ENCODE peak calls at places on chromosomes 4 and X, in ten cellular contexts. One of them, this sample, is unnamed.

GRCh38 chrX:41563881-41564280 is 116.7 kb downstream of the NYX start:
- DNase-seq in endothelial cell of umbilical vein: peak; percentile 1
- DNase-seq in PC-3: no peak
- DNase-seq in progenitor cell of endocrine pancreas: no peak
- DNase-seq in choroid plexus epithelial cell: peak; percentile 44
- DNase-seq in AG09319: no peak
- DNase-seq in HFF-Myc: no peak
- DNase-seq in heart left ventricle: no peak
- DNase-seq in AG09309: no peak
- DNase-seq in endothelial cell: no peak
- DNase-seq in this sample: no peak

GRCh38 chrX:151750511-151750910 is 16.0 kb downstream of the CNGA2 start:
- DNase-seq in HFF-Myc: no peak
- DNase-seq in endothelial cell: no peak
- DNase-seq in endothelial cell of umbilical vein: no peak
- DNase-seq in heart left ventricle: no peak
- DNase-seq in PC-3: no peak
- DNase-seq in progenitor cell of endocrine pancreas: no peak
- DNase-seq in choroid plexus epithelial cell: no peak
- DNase-seq in AG09309: no peak
- DNase-seq in AG09319: no peak
- DNase-seq in this sample: no peak

GRCh38 chr4:186770446-186771175 is 47.0 kb upstream of the FAT1 start:
- DNase-seq in endothelial cell of umbilical vein: no peak
- DNase-seq in AG09309: peak; percentile 73
- DNase-seq in choroid plexus epithelial cell: peak; percentile 87
- DNase-seq in endothelial cell: no peak
- DNase-seq in AG09319: no peak
- DNase-seq in heart left ventricle: no peak
- DNase-seq in PC-3: peak; percentile 20
- DNase-seq in HFF-Myc: no peak
- DNase-seq in progenitor cell of endocrine pancreas: no peak
- DNase-seq in this sample: peak; percentile 83

GRCh38 chrX:104335765-104336164 is 81.0 kb upstream of the ESX1 start:
- DNase-seq in endothelial cell of umbilical vein: peak; percentile 37
- DNase-seq in heart left ventricle: no peak
- DNase-seq in AG09309: peak; percentile 68
- DNase-seq in HFF-Myc: no peak
- DNase-seq in choroid plexus epithelial cell: peak; percentile 85
- DNase-seq in endothelial cell: no peak
- DNase-seq in AG09319: peak; percentile 38
- DNase-seq in progenitor cell of endocrine pancreas: no peak
- DNase-seq in PC-3: peak; percentile 87
- DNase-seq in this sample: peak; percentile 14

GRCh38 chr4:76689079-76689817 is 208.7 kb downstream of the SOWAHB start:
- DNase-seq in endothelial cell of umbilical vein: peak; percentile 40
- DNase-seq in HFF-Myc: no peak
- DNase-seq in heart left ventricle: peak; percentile 38
- DNase-seq in PC-3: peak; percentile 65
- DNase-seq in AG09319: no peak
- DNase-seq in AG09309: no peak
- DNase-seq in choroid plexus epithelial cell: peak; percentile 20
- DNase-seq in endothelial cell: peak; percentile 58
- DNase-seq in progenitor cell of endocrine pancreas: peak; percentile 47
- DNase-seq in this sample: peak; percentile 79

GRCh38 chr4:184471872-184472539 is 2.3 kb downstream of the IRF2 start:
- DNase-seq in endothelial cell of umbilical vein: no peak
- DNase-seq in choroid plexus epithelial cell: peak; percentile 33
- DNase-seq in AG09319: no peak
- DNase-seq in PC-3: peak; percentile 22
- DNase-seq in progenitor cell of endocrine pancreas: no peak
- DNase-seq in endothelial cell: no peak
- DNase-seq in HFF-Myc: no peak
- DNase-seq in AG09309: no peak
- DNase-seq in heart left ventricle: no peak
- DNase-seq in this sample: peak; percentile 19

GRCh38 chr4:135515295-135515694 is 1313.7 kb upstream of the PABPC4L start:
- DNase-seq in AG09309: no peak
- DNase-seq in HFF-Myc: no peak
- DNase-seq in endothelial cell: no peak
- DNase-seq in choroid plexus epithelial cell: peak; percentile 72
- DNase-seq in heart left ventricle: no peak
- DNase-seq in PC-3: no peak
- DNase-seq in endothelial cell of umbilical vein: no peak
- DNase-seq in AG09319: no peak
- DNase-seq in progenitor cell of endocrine pancreas: no peak
- DNase-seq in this sample: no peak

GRCh38 chr4:14345356-14345775 is 656.9 kb upstream of the CPEB2 start:
- DNase-seq in progenitor cell of endocrine pancreas: no peak
- DNase-seq in choroid plexus epithelial cell: peak; percentile 77
- DNase-seq in AG09309: peak; percentile 18
- DNase-seq in PC-3: peak; percentile 41
- DNase-seq in endothelial cell: no peak
- DNase-seq in HFF-Myc: no peak
- DNase-seq in AG09319: no peak
- DNase-seq in endothelial cell of umbilical vein: no peak
- DNase-seq in heart left ventricle: no peak
- DNase-seq in this sample: peak; percentile 78

GRCh38 chr4:40289366-40290188 is 45.6 kb upstream of the CHRNA9 start:
- DNase-seq in endothelial cell of umbilical vein: no peak
- DNase-seq in heart left ventricle: no peak
- DNase-seq in HFF-Myc: no peak
- DNase-seq in endothelial cell: no peak
- DNase-seq in AG09309: no peak
- DNase-seq in AG09319: no peak
- DNase-seq in choroid plexus epithelial cell: peak; percentile 19
- DNase-seq in progenitor cell of endocrine pancreas: no peak
- DNase-seq in PC-3: no peak
- DNase-seq in this sample: peak; percentile 29

GRCh38 chr4:113065629-113066028 is 16.2 kb downstream of the ANK2 start:
- DNase-seq in AG09319: no peak
- DNase-seq in endothelial cell of umbilical vein: no peak
- DNase-seq in heart left ventricle: no peak
- DNase-seq in progenitor cell of endocrine pancreas: no peak
- DNase-seq in HFF-Myc: no peak
- DNase-seq in endothelial cell: no peak
- DNase-seq in PC-3: no peak
- DNase-seq in AG09309: no peak
- DNase-seq in choroid plexus epithelial cell: no peak
- DNase-seq in this sample: no peak

GRCh38 chrX:129823115-129823514 is 20.6 kb downstream of the ZDHHC9 start:
- DNase-seq in progenitor cell of endocrine pancreas: no peak
- DNase-seq in HFF-Myc: no peak
- DNase-seq in endothelial cell: peak; percentile 27
- DNase-seq in PC-3: peak; percentile 61
- DNase-seq in choroid plexus epithelial cell: peak; percentile 66
- DNase-seq in heart left ventricle: peak; percentile 30
- DNase-seq in AG09309: no peak
- DNase-seq in AG09319: no peak
- DNase-seq in endothelial cell of umbilical vein: peak; percentile 44
- DNase-seq in this sample: peak; percentile 28

GRCh38 chr4:108681321-108681809 is 31.0 kb downstream of the OSTC start:
- DNase-seq in choroid plexus epithelial cell: no peak
- DNase-seq in heart left ventricle: no peak
- DNase-seq in AG09319: no peak
- DNase-seq in PC-3: no peak
- DNase-seq in AG09309: no peak
- DNase-seq in endothelial cell: no peak
- DNase-seq in HFF-Myc: no peak
- DNase-seq in endothelial cell of umbilical vein: no peak
- DNase-seq in progenitor cell of endocrine pancreas: no peak
- DNase-seq in this sample: no peak

GRCh38 chr4:108685036-108685686 is 34.8 kb downstream of the OSTC start:
- DNase-seq in HFF-Myc: no peak
- DNase-seq in endothelial cell: no peak
- DNase-seq in heart left ventricle: no peak
- DNase-seq in AG09309: no peak
- DNase-seq in AG09319: no peak
- DNase-seq in progenitor cell of endocrine pancreas: no peak
- DNase-seq in choroid plexus epithelial cell: peak; percentile 37
- DNase-seq in PC-3: no peak
- DNase-seq in endothelial cell of umbilical vein: no peak
- DNase-seq in this sample: peak; percentile 72

GRCh38 chr4:108683479-108683878 is 33.1 kb downstream of the OSTC start:
- DNase-seq in choroid plexus epithelial cell: peak; percentile 74
- DNase-seq in AG09309: no peak
- DNase-seq in endothelial cell: no peak
- DNase-seq in HFF-Myc: no peak
- DNase-seq in endothelial cell of umbilical vein: peak; percentile 51
- DNase-seq in PC-3: peak; percentile 49
- DNase-seq in AG09319: peak; percentile 16
- DNase-seq in progenitor cell of endocrine pancreas: no peak
- DNase-seq in heart left ventricle: no peak
- DNase-seq in this sample: peak; percentile 57
- TF ChIP-seq CTCF in choroid plexus epithelial cell: peak; percentile 52
- TF ChIP-seq CTCF in AG09309: peak; percentile 34
- TF ChIP-seq CTCF in endothelial cell: no peak
- TF ChIP-seq CTCF in HFF-Myc: peak; percentile 30
- TF ChIP-seq CTCF in endothelial cell of umbilical vein: peak; percentile 24
- TF ChIP-seq CTCF in PC-3: peak; percentile 59
- TF ChIP-seq CTCF in AG09319: peak; percentile 33
- TF ChIP-seq CTCF in progenitor cell of endocrine pancreas: peak; percentile 26
- TF ChIP-seq CTCF in heart left ventricle: peak; percentile 42
- TF ChIP-seq CTCF in this sample: peak; percentile 40

DNA sequence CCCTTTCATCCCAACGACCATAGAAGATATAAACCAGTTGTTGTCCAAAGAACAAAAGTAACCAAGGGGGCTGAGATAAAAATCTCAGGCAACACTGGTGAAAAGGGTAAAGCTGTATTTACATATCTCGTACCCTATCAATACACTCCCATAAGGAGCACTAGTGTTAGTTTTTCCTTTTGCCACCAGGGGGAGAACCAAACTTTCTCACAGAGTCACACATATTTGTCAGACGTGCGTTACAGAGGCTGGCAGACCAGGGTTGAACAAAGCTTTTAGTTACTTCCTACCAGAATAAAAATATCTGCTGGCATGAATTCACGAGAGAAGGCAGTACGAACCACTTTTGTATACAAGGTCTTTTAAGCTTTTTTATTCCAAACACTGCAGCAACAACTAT is 88.3 kb downstream of the AMELX start:
- DNase-seq in progenitor cell of endocrine pancreas: no peak
- DNase-seq in endothelial cell: peak; percentile 39
- DNase-seq in PC-3: peak; percentile 77
- DNase-seq in heart left ventricle: peak; percentile 22
- DNase-seq in HFF-Myc: peak; percentile 32
- DNase-seq in choroid plexus epithelial cell: peak; percentile 78
- DNase-seq in endothelial cell of umbilical vein: peak; percentile 74
- DNase-seq in AG09319: peak; percentile 15
- DNase-seq in AG09309: peak; percentile 24
- DNase-seq in this sample: peak; percentile 53
- TF ChIP-seq CTCF in progenitor cell of endocrine pancreas: peak; percentile 58
- TF ChIP-seq CTCF in endothelial cell: peak; percentile 63
- TF ChIP-seq CTCF in PC-3: peak; percentile 71
- TF ChIP-seq CTCF in heart left ventricle: peak; percentile 55
- TF ChIP-seq CTCF in HFF-Myc: peak; percentile 43
- TF ChIP-seq CTCF in choroid plexus epithelial cell: peak; percentile 66
- TF ChIP-seq CTCF in endothelial cell of umbilical vein: peak; percentile 35
- TF ChIP-seq CTCF in AG09319: peak; percentile 53
- TF ChIP-seq CTCF in AG09309: peak; percentile 60
- TF ChIP-seq CTCF in this sample: peak; percentile 59

GRCh38 chr4:177667687-177668086 is 225.4 kb upstream of the AGA start:
- DNase-seq in endothelial cell of umbilical vein: no peak
- DNase-seq in HFF-Myc: no peak
- DNase-seq in AG09309: no peak
- DNase-seq in AG09319: no peak
- DNase-seq in PC-3: peak; percentile 49
- DNase-seq in progenitor cell of endocrine pancreas: no peak
- DNase-seq in heart left ventricle: no peak
- DNase-seq in choroid plexus epithelial cell: no peak
- DNase-seq in endothelial cell: no peak
- DNase-seq in this sample: peak; percentile 1

GRCh38 chr4:177673980-177674504 is 231.8 kb upstream of the AGA start:
- DNase-seq in choroid plexus epithelial cell: no peak
- DNase-seq in endothelial cell of umbilical vein: no peak
- DNase-seq in HFF-Myc: no peak
- DNase-seq in heart left ventricle: no peak
- DNase-seq in progenitor cell of endocrine pancreas: no peak
- DNase-seq in endothelial cell: no peak
- DNase-seq in AG09309: no peak
- DNase-seq in PC-3: no peak
- DNase-seq in AG09319: no peak
- DNase-seq in this sample: no peak

GRCh38 chr4:177671387-177671786 is 229.2 kb upstream of the AGA start:
- DNase-seq in AG09309: no peak
- DNase-seq in progenitor cell of endocrine pancreas: no peak
- DNase-seq in endothelial cell: no peak
- DNase-seq in choroid plexus epithelial cell: no peak
- DNase-seq in PC-3: no peak
- DNase-seq in heart left ventricle: no peak
- DNase-seq in AG09319: no peak
- DNase-seq in endothelial cell of umbilical vein: no peak
- DNase-seq in HFF-Myc: no peak
- DNase-seq in this sample: no peak

DNA sequence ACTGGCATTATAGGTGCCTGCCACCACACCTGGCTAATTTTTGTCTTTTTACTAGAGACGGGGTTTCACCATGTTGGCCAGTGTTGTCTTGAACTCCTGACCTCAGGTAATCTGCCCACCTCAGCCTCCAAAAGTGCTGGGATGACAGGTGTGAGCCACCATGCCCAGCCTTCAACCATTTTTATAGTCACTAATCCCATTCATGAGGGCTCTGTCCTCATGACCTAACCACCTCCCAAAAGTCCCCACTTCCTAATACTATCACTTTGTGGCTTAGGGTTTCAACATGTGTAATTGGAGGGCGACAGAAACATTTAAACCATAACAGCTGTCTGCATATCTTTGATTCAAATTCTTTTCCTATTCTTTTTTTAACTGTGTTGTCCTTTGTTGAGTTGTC is 229.6 kb upstream of the AGA start:
- DNase-seq in endothelial cell: no peak
- DNase-seq in AG09319: no peak
- DNase-seq in choroid plexus epithelial cell: no peak
- DNase-seq in PC-3: no peak
- DNase-seq in progenitor cell of endocrine pancreas: no peak
- DNase-seq in HFF-Myc: no peak
- DNase-seq in endothelial cell of umbilical vein: no peak
- DNase-seq in heart left ventricle: no peak
- DNase-seq in AG09309: no peak
- DNase-seq in this sample: no peak
- TF ChIP-seq CTCF in endothelial cell: no peak
- TF ChIP-seq CTCF in AG09319: no peak
- TF ChIP-seq CTCF in choroid plexus epithelial cell: no peak
- TF ChIP-seq CTCF in PC-3: no peak
- TF ChIP-seq CTCF in progenitor cell of endocrine pancreas: no peak
- TF ChIP-seq CTCF in HFF-Myc: no peak
- TF ChIP-seq CTCF in endothelial cell of umbilical vein: no peak
- TF ChIP-seq CTCF in heart left ventricle: no peak
- TF ChIP-seq CTCF in AG09309: no peak
- TF ChIP-seq CTCF in this sample: no peak

DNA sequence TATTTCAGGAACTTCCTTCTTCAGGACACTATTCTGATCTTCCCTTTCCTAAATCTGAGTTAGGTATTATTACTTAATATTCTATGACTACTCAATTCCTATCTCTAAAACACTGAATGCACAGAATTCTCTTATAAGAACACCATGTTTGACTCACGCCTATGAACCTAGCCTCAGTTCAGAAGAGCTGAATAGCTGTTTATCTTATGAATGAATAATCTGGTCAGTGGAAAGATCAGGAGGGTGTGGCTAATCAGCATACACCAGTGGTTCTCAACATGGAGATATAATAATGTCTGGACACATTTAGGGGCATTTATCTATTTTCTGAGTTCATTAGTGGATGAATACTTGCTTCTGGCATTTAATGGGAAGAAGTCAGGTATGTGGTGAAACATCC is 24.2 kb downstream of the EPHA5 start:
- DNase-seq in endothelial cell: no peak
- DNase-seq in heart left ventricle: no peak
- DNase-seq in choroid plexus epithelial cell: peak; percentile 15
- DNase-seq in PC-3: peak; percentile 30
- DNase-seq in endothelial cell of umbilical vein: no peak
- DNase-seq in progenitor cell of endocrine pancreas: no peak
- DNase-seq in HFF-Myc: no peak
- DNase-seq in AG09319: no peak
- DNase-seq in AG09309: no peak
- DNase-seq in this sample: peak; percentile 14
- TF ChIP-seq CTCF in endothelial cell: no peak
- TF ChIP-seq CTCF in heart left ventricle: no peak
- TF ChIP-seq CTCF in choroid plexus epithelial cell: no peak
- TF ChIP-seq CTCF in PC-3: no peak
- TF ChIP-seq CTCF in endothelial cell of umbilical vein: no peak
- TF ChIP-seq CTCF in progenitor cell of endocrine pancreas: no peak
- TF ChIP-seq CTCF in HFF-Myc: no peak
- TF ChIP-seq CTCF in AG09319: no peak
- TF ChIP-seq CTCF in AG09309: no peak
- TF ChIP-seq CTCF in this sample: no peak

This sample was measured in epithelial cell of esophagus.